ENCODE peak calls at places on chromosomes 2 and 18, in five cellular contexts. Y is IMR-90, U is spleen, F is HCT116, R is heart left ventricle. P is an unnamed sample. For H3K4me1 and H3K27me3, the result is how much of the 10 kb centered on the place peaks cover.

GRCh38 chr2:48144777-48145176 is 238.5 kb upstream of the FBXO11 start:
- DNase-seq in U (no peak), Y (no peak), F (no peak), R (no peak), P (no peak)

GRCh38 chr18:79399275-79400081 is 3.7 kb downstream of the NFATC1 start:
- DNase-seq in U (peak), R (peak), Y (no peak), F (no peak), P (no peak)

GRCh38 chr2:31233216-31233615 is 736 bp upstream of the EHD3 start:
- DNase-seq in F (no peak), Y (no peak), U (no peak), R (no peak), P (no peak)

GRCh38 chr2:7430869-7431641 is 513.8 kb downstream of the RNF144A start:
- DNase-seq in U (peak), R (peak), F (no peak), Y (no peak), P (peak)

GRCh38 chr2:75243219-75243618 is 43.9 kb upstream of the TACR1 start:
- DNase-seq in F (no peak), R (no peak), U (no peak), Y (no peak), P (no peak)

GRCh38 chr2:43225093-43225787 is 1.2 kb downstream of the ZFP36L2 start:
- DNase-seq in Y (peak), F (no peak), U (peak), R (no peak), P (peak)

GRCh38 chr18:9914584-9915290 is 921 bp downstream of the VAPA start:
- DNase-seq in Y (peak), F (peak), R (peak), U (peak), P (peak)

GRCh38 chr2:27446057-27446456 is 3.9 kb downstream of the KRTCAP3 start:
- DNase-seq in Y (no peak), F (no peak), R (no peak), U (no peak), P (no peak)

GRCh38 chr2:221680548-221680947 is 108.4 kb upstream of the EPHA4 start:
- DNase-seq in U (no peak), F (no peak), R (no peak), Y (no peak), P (no peak)

GRCh38 chr2:131646669-131647297 is 119.1 kb downstream of the CCDC74A start:
- DNase-seq in U (no peak), F (no peak), Y (no peak), R (no peak), P (no peak)

GRCh38 chr2:54789878-54790277 is 66.4 kb downstream of the EML6 start:
- DNase-seq in U (no peak), F (no peak), R (no peak), Y (no peak), P (no peak)

GRCh38 chr2:175630319-175631246 is 371.5 kb downstream of the LNPK start:
- DNase-seq in F (no peak), R (no peak), U (no peak), Y (no peak), P (no peak)

GRCh38 chr18:67386028-67386427 is 130.5 kb downstream of the DSEL start:
- DNase-seq in R (no peak), Y (peak), F (no peak), U (no peak), P (no peak)

GRCh38 chr2:239839306-239839705 is 185.8 kb downstream of the NDUFA10 start:
- DNase-seq in Y (no peak), R (no peak), U (no peak), F (no peak), P (peak)

GRCh38 chr2:237657063-237657462 is 29.7 kb downstream of the LRRFIP1 start:
- DNase-seq in F (no peak), Y (no peak), R (no peak), U (no peak), P (no peak)

GRCh38 chr2:189424956-189425355 is 16.3 kb upstream of the WDR75 start:
- DNase-seq in Y (no peak), U (no peak), F (no peak), R (no peak), P (no peak)

GRCh38 chr2:200322607-200323006 is 16.1 kb downstream of the SPATS2L start:
- DNase-seq in U (no peak), R (no peak), F (no peak), Y (no peak), P (no peak)

GRCh38 chr2:163210430-163210918 is 371.9 kb upstream of the KCNH7 start:
- DNase-seq in U (no peak), Y (peak), R (no peak), F (no peak), P (no peak)

GRCh38 chr18:12399231-12399630 is 8.5 kb upstream of the PRELID3A start:
- DNase-seq in R (no peak), U (peak), F (no peak), Y (no peak), P (no peak)

GRCh38 chr2:78978340-78978739 is 47.2 kb upstream of the REG3G start:
- DNase-seq in U (no peak), R (no peak), F (no peak), Y (no peak), P (no peak)

GRCh38 chr2:222756951-222757645 is 85.6 kb downstream of the MOGAT1 start:
- DNase-seq in F (peak), R (no peak), Y (peak), U (no peak), P (no peak)

DNA sequence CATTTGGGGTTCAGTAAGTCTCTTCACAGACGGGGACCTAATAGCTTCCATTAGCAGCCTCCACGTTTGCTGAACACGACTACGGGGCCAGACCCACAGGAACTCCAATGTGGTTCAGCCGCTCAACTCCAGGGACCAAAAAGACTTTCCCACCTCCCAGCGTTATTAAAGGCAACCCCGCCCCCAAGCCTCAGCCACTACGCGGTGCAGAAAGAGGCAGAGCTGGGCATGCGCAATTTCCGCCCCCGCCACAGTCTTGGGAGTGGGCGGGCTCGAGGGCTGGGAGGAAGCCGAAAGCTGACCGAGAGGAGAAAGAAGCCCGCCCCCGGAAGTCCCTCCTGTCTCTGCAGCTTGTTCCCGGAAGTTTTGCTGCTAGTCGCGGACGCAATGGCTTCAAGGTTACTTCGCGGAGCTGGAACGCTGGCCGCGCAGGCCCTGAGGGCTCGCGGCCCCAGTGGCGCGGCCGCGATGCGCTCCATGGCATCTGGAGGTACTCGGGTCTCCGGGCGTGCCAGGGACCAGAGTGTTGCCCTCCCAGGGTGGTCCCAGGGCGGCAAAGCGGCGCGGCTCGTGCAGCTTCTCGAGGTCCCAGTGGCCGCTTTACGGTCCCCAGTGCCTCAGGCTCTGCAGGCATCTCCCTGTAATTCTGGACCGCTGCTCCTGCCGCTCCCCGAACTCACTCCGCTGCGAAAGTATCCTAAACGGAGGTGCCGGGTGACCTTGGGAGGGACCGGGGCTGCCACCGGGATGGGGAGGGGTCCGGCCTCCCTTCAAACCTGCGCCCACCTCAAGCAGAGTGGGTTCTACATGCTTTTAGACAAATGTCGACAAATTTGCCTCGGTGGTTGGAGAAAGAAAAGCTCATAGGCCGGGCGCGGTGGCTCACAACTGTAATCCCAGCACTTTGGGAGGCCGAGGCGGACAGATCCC is at the start of gene COX5B:
- DNase-seq in F (peak), Y (peak), U (peak), R (peak), P (peak)
- TF ChIP-seq POLR2A in F (peak), Y (peak), U (peak), R (peak), P (peak)

DNA sequence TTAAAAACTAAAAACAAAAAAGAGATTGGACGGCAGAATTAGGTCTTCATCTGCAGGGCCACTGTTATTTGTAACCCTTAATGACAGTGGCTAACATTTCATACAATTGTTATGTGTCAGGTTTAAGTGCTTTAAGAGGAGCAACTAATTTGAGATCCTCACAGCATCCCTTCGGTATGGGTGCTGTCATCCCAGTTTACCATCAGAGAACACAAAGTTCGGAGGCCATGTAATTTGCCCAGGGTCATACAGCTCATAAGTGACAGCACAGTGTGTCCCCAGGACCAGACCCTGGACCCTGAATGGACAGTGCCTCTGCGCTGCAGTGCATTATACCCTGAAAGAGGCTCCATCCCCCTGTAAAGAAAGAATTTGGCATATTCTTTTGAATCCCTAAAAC is 114.7 kb downstream of the FEZ2 start:
- DNase-seq in R (no peak), Y (no peak), U (no peak), F (no peak), P (no peak)
- H3K4me1 ChIP-seq in R (under half), Y (under half), U (under half), F (under half), P (under half)

GRCh38 chr18:13808294-13809024 is 15.5 kb upstream of the MC5R start:
- DNase-seq in U (no peak), F (no peak), R (no peak), Y (no peak), P (no peak)
- H3K27me3 ChIP-seq in U (under half), F (under half), R (under half), Y (under half), P (under half)

GRCh38 chr2:10438688-10439087 is 9.4 kb downstream of the ODC1 start:
- DNase-seq in R (no peak), F (no peak), U (no peak), Y (no peak), P (no peak)
- TF ChIP-seq POLR2A in R (no peak), F (no peak), U (no peak), Y (peak), P (no peak)

DNA sequence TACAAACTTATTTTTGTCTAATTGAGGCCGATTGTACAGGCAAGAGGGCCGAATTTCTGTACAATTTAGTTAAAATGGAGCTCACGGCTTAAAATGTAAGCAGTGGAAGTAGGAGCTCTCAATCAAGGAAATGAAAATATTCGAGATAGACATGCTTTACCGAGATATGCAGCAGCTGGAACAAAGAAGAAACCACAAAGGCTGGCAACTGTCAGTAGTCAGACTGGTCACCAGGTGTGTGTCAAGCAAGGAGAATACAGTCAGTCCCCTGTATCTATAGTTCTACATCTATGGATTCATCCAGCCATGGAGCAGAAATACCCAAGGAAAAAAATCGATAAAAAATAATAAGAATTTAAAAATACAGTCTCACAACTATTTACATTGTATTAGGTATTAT is 122.6 kb downstream of the WDSUB1 start:
- DNase-seq in U (no peak), F (no peak), R (no peak), Y (no peak), P (no peak)
- H3K4me1 ChIP-seq in U (under half), F (under half), R (under half), Y (under half), P (under half)